ENCODE peak calls at places on chromosomes 7 and 10, in eight cellular contexts. W is omental fat pad; M is Right ventricle myocardium superior; F is activated T-cell treated with anti-CD3 and anti-CD28 coated beads, Interleukin-2, amount 50 U/mL, for 4 hours; R is heart left ventricle; B is RCC 7860; P is kidney tubule cell; G is iris pigment epithelial cell. E is an unnamed sample.
A peak's percentile ranks its signal among the peaks of the same experiment; 100 is the strongest.

GRCh38 chr10:4512557-4513286 is 313.3 kb upstream of the AKR1E2 start:
- DNase-seq in M (peak; percentile 68), B (peak; percentile 26), W (no peak), R (peak; percentile 69), G (peak; percentile 81), P (peak; percentile 81), F (no peak), E (peak; percentile 62)

GRCh38 chr10:43943825-43944360 is 295.2 kb upstream of the ZNF32 start:
- DNase-seq in W (no peak), R (no peak), B (no peak), F (no peak), M (no peak), G (no peak), P (no peak), E (no peak)

GRCh38 chr10:33332183-33333031 is 2.1 kb downstream of the NRP1 start:
- DNase-seq in W (no peak), R (no peak), F (no peak), M (no peak), B (peak; percentile 13), P (peak; percentile 16), G (peak; percentile 70), E (no peak)

GRCh38 chr7:27158436-27159277 is 2.2 kb upstream of the HOXA7 start:
- DNase-seq in M (no peak), R (no peak), P (peak; percentile 34), W (peak; percentile 14), F (no peak), G (no peak), B (no peak), E (peak; percentile 46)

GRCh38 chr10:125164421-125164820 is 4.1 kb upstream of the CTBP2 start:
- DNase-seq in G (no peak), B (no peak), M (no peak), F (no peak), R (no peak), P (no peak), W (no peak), E (no peak)

GRCh38 chr10:74529205-74529604 is 297.2 kb upstream of the KAT6B start:
- DNase-seq in G (no peak), F (no peak), M (no peak), W (no peak), P (no peak), R (no peak), B (no peak), E (no peak)

GRCh38 chr10:86599729-86600128 is 54.6 kb upstream of the OPN4 start:
- DNase-seq in B (no peak), R (no peak), M (no peak), W (no peak), F (no peak), P (no peak), G (no peak), E (peak; percentile 79)

GRCh38 chr10:33638401-33638800 is 303.9 kb upstream of the NRP1 start:
- DNase-seq in B (no peak), W (no peak), R (no peak), P (no peak), F (no peak), G (no peak), M (no peak), E (no peak)

GRCh38 chr7:10939237-10939910 is 34.3 kb upstream of the PHF14 start:
- DNase-seq in F (no peak), G (peak; percentile 16), B (no peak), W (no peak), R (peak; percentile 10), P (no peak), M (no peak), E (no peak)

GRCh38 chr10:22553452-22553995 is 160.9 kb downstream of the PIP4K2A start:
- DNase-seq in G (no peak), B (no peak), W (no peak), P (no peak), R (no peak), F (no peak), M (no peak), E (no peak)

GRCh38 chr7:124310934-124311390 is 278.1 kb upstream of the TMEM229A start:
- DNase-seq in W (no peak), B (no peak), G (no peak), F (no peak), P (no peak), M (no peak), R (no peak), E (no peak)

GRCh38 chr10:63166742-63167258 is 33.7 kb downstream of the NRBF2 start:
- DNase-seq in F (no peak), R (peak; percentile 32), M (no peak), P (peak; percentile 75), G (peak; percentile 84), B (peak; percentile 56), W (no peak), E (peak; percentile 87)

GRCh38 chr7:142152076-142152475 is 40.6 kb downstream of the MGAM2 start:
- DNase-seq in M (no peak), F (no peak), P (no peak), G (no peak), R (no peak), B (no peak), W (no peak), E (no peak)

GRCh38 chr10:52615756-52616419 is 156.7 kb downstream of the MBL2 start:
- DNase-seq in B (no peak), F (no peak), P (no peak), R (no peak), M (no peak), G (peak; percentile 16), W (no peak), E (no peak)

GRCh38 chr10:17683541-17683940 is 39.6 kb downstream of the STAM start:
- DNase-seq in B (no peak), R (no peak), W (no peak), F (no peak), M (no peak), P (no peak), G (no peak), E (no peak)

GRCh38 chr7:31744294-31744874 is 57.4 kb downstream of the PPP1R17 start:
- DNase-seq in W (peak; percentile 51), F (no peak), P (peak; percentile 75), B (peak; percentile 67), G (peak; percentile 76), R (peak; percentile 18), M (peak; percentile 74), E (peak; percentile 81)

GRCh38 chr7:158353606-158354570 is 233.7 kb downstream of the PTPRN2 start:
- DNase-seq in F (no peak), P (peak; percentile 36), R (no peak), M (no peak), G (peak; percentile 25), B (peak; percentile 33), W (no peak), E (peak; percentile 69)

GRCh38 chr7:21305455-21306235 is 122.2 kb upstream of the SP4 start:
- DNase-seq in M (no peak), F (no peak), B (no peak), P (peak; percentile 50), R (no peak), G (no peak), W (no peak), E (no peak)

GRCh38 chr10:49397036-49397999 is 1.4 kb upstream of the DRGX start:
- DNase-seq in B (no peak), F (no peak), P (no peak), G (no peak), W (no peak), R (no peak), M (no peak), E (peak; percentile 62)

GRCh38 chr10:20624642-20625041 is 272.5 kb downstream of the NEBL start:
- DNase-seq in B (no peak), R (peak; percentile 14), G (no peak), F (no peak), P (no peak), M (no peak), W (no peak), E (no peak)

GRCh38 chr7:43591551-43592180 is 8.8 kb downstream of the STK17A start:
- DNase-seq in P (peak; percentile 89), G (peak; percentile 64), W (no peak), R (no peak), F (no peak), M (no peak), B (peak; percentile 76), E (peak; percentile 32)

GRCh38 chr7:67100956-67101361 is 104.3 kb downstream of the TYW1 start:
- DNase-seq in M (no peak), B (no peak), P (no peak), G (peak; percentile 15), R (no peak), F (no peak), W (no peak), E (peak; percentile 60)

GRCh38 chr7:55887786-55888185 is 530 bp downstream of the ZNF713 start:
- DNase-seq in R (no peak), F (no peak), W (no peak), B (no peak), M (no peak), G (no peak), P (peak; percentile 9), E (no peak)

GRCh38 chr10:32489935-32490334 is 44.0 kb downstream of the CCDC7 start:
- DNase-seq in M (no peak), R (no peak), P (peak; percentile 3), B (no peak), F (no peak), G (peak; percentile 1), W (no peak), E (no peak)

GRCh38 chr10:91944880-91945630 is 21.5 kb downstream of the BTAF1 start:
- DNase-seq in B (peak; percentile 72), G (peak; percentile 63), R (no peak), M (no peak), P (peak; percentile 63), F (no peak), W (no peak), E (no peak)

GRCh38 chr10:48603421-48604038 is 1.3 kb downstream of the ARHGAP22 start:
- DNase-seq in B (no peak), G (no peak), F (no peak), R (no peak), M (no peak), P (no peak), W (no peak), E (no peak)

GRCh38 chr7:159025161-159025779 is 119.4 kb downstream of the VIPR2 start:
- DNase-seq in B (peak; percentile 35), F (no peak), R (no peak), M (peak; percentile 33), P (no peak), G (no peak), W (no peak), E (no peak)

GRCh38 chr7:34339061-34339526 is 318.9 kb upstream of the NPSR1 start:
- DNase-seq in B (no peak), F (no peak), R (no peak), P (peak; percentile 85), M (no peak), G (peak; percentile 41), W (no peak), E (no peak)

GRCh38 chr7:132234751-132235150 is 341.5 kb downstream of the PLXNA4 start:
- DNase-seq in P (peak; percentile 3), R (no peak), B (no peak), G (no peak), M (no peak), W (no peak), F (no peak), E (no peak)

GRCh38 chr7:113684165-113684564 is 234.6 kb downstream of the PPP1R3A start:
- DNase-seq in R (no peak), P (no peak), W (no peak), M (no peak), B (no peak), F (no peak), G (no peak), E (no peak)

GRCh38 chr10:102113261-102113955 is 6.8 kb downstream of the LDB1 start:
- DNase-seq in B (no peak), M (no peak), P (no peak), F (no peak), W (no peak), R (no peak), G (no peak), E (no peak)

GRCh38 chr7:96993453-96993865 is 11.9 kb upstream of the DLX6 start:
- DNase-seq in P (no peak), M (no peak), F (no peak), G (no peak), R (no peak), B (no peak), W (no peak), E (no peak)

GRCh38 chr10:18713077-18713476 is 53.8 kb downstream of the ARL5B start:
- DNase-seq in W (no peak), F (no peak), B (peak; percentile 91), P (peak; percentile 93), M (no peak), G (peak; percentile 95), R (no peak), E (no peak)

GRCh38 chr7:82443801-82444219 is 233 bp upstream of the CACNA2D1 start:
- DNase-seq in R (peak; percentile 89), W (peak; percentile 29), B (peak; percentile 49), M (peak; percentile 89), G (peak; percentile 91), P (peak; percentile 80), F (no peak), E (peak; percentile 85)